ENCODE peak calls at places on chromosome 2, in ten cellular contexts. R is amniotic epithelial cell, C is fibroblast of mammary gland, D is NCI-H1417, Q is anterior cingulate cortex, O is cerebellar cortex, U is non-pigmented ciliary epithelial cell, M is iris pigment epithelial cell, T is NB4, Y is occipital lobe. W is an unnamed sample.

GRCh38 chr2:119472749-119473148 is 41.1 kb downstream of the TMEM37 start:
- DNase-seq in O (no peak), U (no peak), M (no peak), R (no peak), C (no peak), Q (no peak), T (no peak), D (no peak), Y (no peak), W (peak; percentile 34)

GRCh38 chr2:24723668-24724067 is 69.5 kb downstream of the PTRHD1 start:
- DNase-seq in M (no peak), C (no peak), D (no peak), R (no peak), O (no peak), T (no peak), U (no peak), Y (no peak), Q (no peak), W (no peak)

GRCh38 chr2:86703704-86704370 is 16.3 kb upstream of the RMND5A start:
- DNase-seq in Y (no peak), R (no peak), O (peak; percentile 58), T (no peak), M (peak; percentile 49), C (peak; percentile 34), Q (no peak), U (no peak), D (peak; percentile 83), W (peak; percentile 93)

GRCh38 chr2:185676316-185676715 is 62.3 kb upstream of the FSIP2 start:
- DNase-seq in T (no peak), R (no peak), O (peak; percentile 24), C (no peak), U (no peak), Y (no peak), Q (no peak), D (no peak), M (no peak), W (peak; percentile 56)

GRCh38 chr2:20224716-20225293 is at the start of gene SDC1:
- DNase-seq in D (peak; percentile 80), Y (no peak), Q (no peak), M (peak; percentile 66), C (peak; percentile 33), O (peak; percentile 38), T (peak; percentile 64), R (peak; percentile 43), U (no peak), W (peak; percentile 66)

GRCh38 chr2:231207734-231208133 is 9.3 kb downstream of the ARMC9 start:
- DNase-seq in Q (no peak), D (no peak), O (no peak), Y (no peak), R (no peak), U (no peak), C (no peak), T (no peak), M (no peak), W (no peak)

GRCh38 chr2:239378918-239379640 is 21.7 kb downstream of the HDAC4 start:
- DNase-seq in D (no peak), O (no peak), Q (no peak), Y (no peak), M (no peak), C (no peak), U (no peak), R (no peak), T (no peak), W (peak; percentile 23)

GRCh38 chr2:241091734-241092445 is 10.2 kb downstream of the MTERF4 start:
- DNase-seq in T (no peak), Y (no peak), M (no peak), Q (no peak), U (no peak), O (no peak), D (no peak), C (no peak), R (no peak), W (no peak)

GRCh38 chr2:239216614-239217273 is 184.1 kb downstream of the HDAC4 start:
- DNase-seq in O (no peak), R (no peak), U (no peak), Q (no peak), C (no peak), T (peak; percentile 54), M (no peak), Y (no peak), D (no peak), W (no peak)

GRCh38 chr2:70966681-70967080 is 11.7 kb upstream of the ANKRD53 start:
- DNase-seq in U (no peak), Q (no peak), Y (no peak), R (no peak), C (no peak), D (no peak), M (no peak), T (no peak), O (no peak), W (no peak)

GRCh38 chr2:234492687-234493086 is 4.2 kb downstream of the ARL4C start:
- DNase-seq in Y (no peak), M (no peak), T (no peak), R (no peak), U (no peak), Q (no peak), C (no peak), D (no peak), O (peak; percentile 27), W (no peak)

GRCh38 chr2:30255466-30256408 is 24.4 kb downstream of the LBH start:
- DNase-seq in O (no peak), U (no peak), D (peak; percentile 60), M (no peak), C (no peak), Q (no peak), R (no peak), Y (no peak), T (no peak), W (peak; percentile 44)

GRCh38 chr2:29191817-29192216 is 76.6 kb downstream of the CLIP4 start:
- DNase-seq in M (no peak), U (no peak), R (no peak), O (no peak), D (no peak), Q (no peak), Y (no peak), T (no peak), C (no peak), W (no peak)

GRCh38 chr2:15731213-15731888 is 139.7 kb downstream of the DDX1 start:
- DNase-seq in C (no peak), D (no peak), Y (no peak), R (no peak), T (no peak), M (no peak), U (no peak), Q (no peak), O (no peak), W (no peak)

GRCh38 chr2:181077128-181077709 is 96.8 kb downstream of the UBE2E3 start:
- DNase-seq in Y (no peak), O (peak; percentile 76), U (no peak), R (peak; percentile 51), M (peak; percentile 56), Q (no peak), T (peak; percentile 75), D (peak; percentile 79), C (peak; percentile 67), W (peak; percentile 64)

W was measured in NCI-H69.